ENCODE peak calls at places on chromosomes 16 and 17, in seven cellular contexts. One of them, this sample, is unnamed.

GRCh38 chr17:50184057-50184456 is 17.4 kb downstream of the COL1A1 start:
- DNase-seq in NCI-H446 treated with DMSO at 0.1 percent for 48 hours: no peak
- DNase-seq in MV-4-11: no peak
- DNase-seq in T-helper 9 cell: no peak
- DNase-seq in NAMALWA: peak
- DNase-seq in H54: no peak
- DNase-seq in T1000: no peak
- DNase-seq in this sample: peak

GRCh38 chr17:77528516-77529327 is 388.0 kb downstream of the SEC14L1 start:
- DNase-seq in NCI-H446 treated with DMSO at 0.1 percent for 48 hours: peak
- DNase-seq in MV-4-11: no peak
- DNase-seq in T-helper 9 cell: no peak
- DNase-seq in NAMALWA: no peak
- DNase-seq in H54: no peak
- DNase-seq in T1000: no peak
- DNase-seq in this sample: no peak

GRCh38 chr17:43803758-43804157 is 23.5 kb downstream of the CFAP97D1 start:
- DNase-seq in NCI-H446 treated with DMSO at 0.1 percent for 48 hours: no peak
- DNase-seq in MV-4-11: no peak
- DNase-seq in T-helper 9 cell: no peak
- DNase-seq in NAMALWA: peak
- DNase-seq in H54: no peak
- DNase-seq in T1000: no peak
- DNase-seq in this sample: no peak

GRCh38 chr17:71461504-71462197 is 659.2 kb upstream of the SOX9 start:
- DNase-seq in NCI-H446 treated with DMSO at 0.1 percent for 48 hours: no peak
- DNase-seq in MV-4-11: no peak
- DNase-seq in T-helper 9 cell: no peak
- DNase-seq in NAMALWA: no peak
- DNase-seq in H54: no peak
- DNase-seq in T1000: no peak
- DNase-seq in this sample: no peak

GRCh38 chr17:73976676-73977521 is 226.6 kb upstream of the RPL38 start:
- DNase-seq in NCI-H446 treated with DMSO at 0.1 percent for 48 hours: peak
- DNase-seq in MV-4-11: no peak
- DNase-seq in T-helper 9 cell: no peak
- DNase-seq in NAMALWA: no peak
- DNase-seq in H54: no peak
- DNase-seq in T1000: no peak
- DNase-seq in this sample: no peak

GRCh38 chr17:15273141-15273793 is 8.1 kb upstream of the PMP22 start:
- DNase-seq in NCI-H446 treated with DMSO at 0.1 percent for 48 hours: no peak
- DNase-seq in MV-4-11: peak
- DNase-seq in T-helper 9 cell: no peak
- DNase-seq in NAMALWA: no peak
- DNase-seq in H54: peak
- DNase-seq in T1000: peak
- DNase-seq in this sample: no peak

GRCh38 chr17:31428512-31428911 is 37.0 kb downstream of the RAB11FIP4 start:
- DNase-seq in NCI-H446 treated with DMSO at 0.1 percent for 48 hours: no peak
- DNase-seq in MV-4-11: no peak
- DNase-seq in T-helper 9 cell: no peak
- DNase-seq in NAMALWA: no peak
- DNase-seq in H54: no peak
- DNase-seq in T1000: no peak
- DNase-seq in this sample: no peak

GRCh38 chr17:81349397-81350319 is 45.6 kb upstream of the BAHCC1 start:
- DNase-seq in NCI-H446 treated with DMSO at 0.1 percent for 48 hours: peak
- DNase-seq in MV-4-11: peak
- DNase-seq in T-helper 9 cell: no peak
- DNase-seq in NAMALWA: no peak
- DNase-seq in H54: no peak
- DNase-seq in T1000: peak
- DNase-seq in this sample: peak

GRCh38 chr16:60605176-60605575 is 1431.1 kb downstream of the CDH8 start:
- DNase-seq in NCI-H446 treated with DMSO at 0.1 percent for 48 hours: no peak
- DNase-seq in MV-4-11: no peak
- DNase-seq in T-helper 9 cell: no peak
- DNase-seq in NAMALWA: no peak
- DNase-seq in H54: no peak
- DNase-seq in T1000: no peak
- DNase-seq in this sample: no peak

GRCh38 chr16:56203052-56203451 is 11.8 kb downstream of the GNAO1 start:
- DNase-seq in NCI-H446 treated with DMSO at 0.1 percent for 48 hours: no peak
- DNase-seq in MV-4-11: peak
- DNase-seq in T-helper 9 cell: peak
- DNase-seq in NAMALWA: peak
- DNase-seq in H54: peak
- DNase-seq in T1000: no peak
- DNase-seq in this sample: peak

GRCh38 chr16:79651363-79651762 is 50.8 kb upstream of the MAF start:
- DNase-seq in NCI-H446 treated with DMSO at 0.1 percent for 48 hours: no peak
- DNase-seq in MV-4-11: no peak
- DNase-seq in T-helper 9 cell: no peak
- DNase-seq in NAMALWA: no peak
- DNase-seq in H54: no peak
- DNase-seq in T1000: no peak
- DNase-seq in this sample: no peak

GRCh38 chr16:56610017-56610608 is 1.7 kb downstream of the MT2A start:
- DNase-seq in NCI-H446 treated with DMSO at 0.1 percent for 48 hours: no peak
- DNase-seq in MV-4-11: peak
- DNase-seq in T-helper 9 cell: peak
- DNase-seq in NAMALWA: peak
- DNase-seq in H54: no peak
- DNase-seq in T1000: no peak
- DNase-seq in this sample: peak

GRCh38 chr16:58464916-58465731 is 34.8 kb upstream of the NDRG4 start:
- DNase-seq in NCI-H446 treated with DMSO at 0.1 percent for 48 hours: no peak
- DNase-seq in MV-4-11: no peak
- DNase-seq in T-helper 9 cell: no peak
- DNase-seq in NAMALWA: no peak
- DNase-seq in H54: no peak
- DNase-seq in T1000: no peak
- DNase-seq in this sample: no peak

GRCh38 chr16:82509636-82510035 is 117.1 kb upstream of the CDH13 start:
- DNase-seq in NCI-H446 treated with DMSO at 0.1 percent for 48 hours: no peak
- DNase-seq in MV-4-11: no peak
- DNase-seq in T-helper 9 cell: no peak
- DNase-seq in NAMALWA: no peak
- DNase-seq in H54: no peak
- DNase-seq in T1000: no peak
- DNase-seq in this sample: no peak

GRCh38 chr17:61294777-61295176 is 104.9 kb upstream of the TBX2 start:
- DNase-seq in NCI-H446 treated with DMSO at 0.1 percent for 48 hours: no peak
- DNase-seq in MV-4-11: no peak
- DNase-seq in T-helper 9 cell: no peak
- DNase-seq in NAMALWA: no peak
- DNase-seq in H54: peak
- DNase-seq in T1000: peak
- DNase-seq in this sample: no peak

GRCh38 chr16:50742521-50743150 is 750 bp downstream of the CYLD start:
- DNase-seq in NCI-H446 treated with DMSO at 0.1 percent for 48 hours: no peak
- DNase-seq in MV-4-11: peak
- DNase-seq in T-helper 9 cell: peak
- DNase-seq in NAMALWA: peak
- DNase-seq in H54: peak
- DNase-seq in T1000: no peak
- DNase-seq in this sample: peak

GRCh38 chr17:19935169-19935568 is 42.5 kb downstream of the AKAP10 start:
- DNase-seq in NCI-H446 treated with DMSO at 0.1 percent for 48 hours: no peak
- DNase-seq in MV-4-11: no peak
- DNase-seq in T-helper 9 cell: no peak
- DNase-seq in NAMALWA: no peak
- DNase-seq in H54: no peak
- DNase-seq in T1000: no peak
- DNase-seq in this sample: no peak

GRCh38 chr16:21710938-21711337 is 47.2 kb downstream of the OTOA start:
- DNase-seq in NCI-H446 treated with DMSO at 0.1 percent for 48 hours: no peak
- DNase-seq in MV-4-11: no peak
- DNase-seq in T-helper 9 cell: no peak
- DNase-seq in NAMALWA: no peak
- DNase-seq in H54: no peak
- DNase-seq in T1000: no peak
- DNase-seq in this sample: no peak

GRCh38 chr17:79812969-79813825 is 16.3 kb upstream of the CBX8 start:
- DNase-seq in NCI-H446 treated with DMSO at 0.1 percent for 48 hours: no peak
- DNase-seq in MV-4-11: no peak
- DNase-seq in T-helper 9 cell: no peak
- DNase-seq in NAMALWA: no peak
- DNase-seq in H54: peak
- DNase-seq in T1000: no peak
- DNase-seq in this sample: no peak

GRCh38 chr17:82985973-82986372 is 93.4 kb upstream of the METRNL start:
- DNase-seq in NCI-H446 treated with DMSO at 0.1 percent for 48 hours: no peak
- DNase-seq in MV-4-11: peak
- DNase-seq in T-helper 9 cell: peak
- DNase-seq in NAMALWA: no peak
- DNase-seq in H54: no peak
- DNase-seq in T1000: no peak
- DNase-seq in this sample: no peak

GRCh38 chr16:47018223-47018891 is 44.9 kb upstream of the DNAJA2 start:
- DNase-seq in NCI-H446 treated with DMSO at 0.1 percent for 48 hours: no peak
- DNase-seq in MV-4-11: peak
- DNase-seq in T-helper 9 cell: peak
- DNase-seq in NAMALWA: peak
- DNase-seq in H54: peak
- DNase-seq in T1000: no peak
- DNase-seq in this sample: peak

GRCh38 chr16:15652293-15653001 is 2.4 kb downstream of the NDE1 start:
- DNase-seq in NCI-H446 treated with DMSO at 0.1 percent for 48 hours: no peak
- DNase-seq in MV-4-11: no peak
- DNase-seq in T-helper 9 cell: no peak
- DNase-seq in NAMALWA: no peak
- DNase-seq in H54: no peak
- DNase-seq in T1000: no peak
- DNase-seq in this sample: no peak

GRCh38 chr17:43034623-43035293 is 9.7 kb downstream of the RND2 start:
- DNase-seq in NCI-H446 treated with DMSO at 0.1 percent for 48 hours: no peak
- DNase-seq in MV-4-11: no peak
- DNase-seq in T-helper 9 cell: no peak
- DNase-seq in NAMALWA: no peak
- DNase-seq in H54: no peak
- DNase-seq in T1000: no peak
- DNase-seq in this sample: no peak

GRCh38 chr17:27919120-27919519 is 26.0 kb upstream of the LYRM9 start:
- DNase-seq in NCI-H446 treated with DMSO at 0.1 percent for 48 hours: no peak
- DNase-seq in MV-4-11: no peak
- DNase-seq in T-helper 9 cell: no peak
- DNase-seq in NAMALWA: no peak
- DNase-seq in H54: no peak
- DNase-seq in T1000: no peak
- DNase-seq in this sample: no peak

GRCh38 chr16:64409762-64410161 is 712.1 kb downstream of the CDH11 start:
- DNase-seq in NCI-H446 treated with DMSO at 0.1 percent for 48 hours: no peak
- DNase-seq in MV-4-11: no peak
- DNase-seq in T-helper 9 cell: no peak
- DNase-seq in NAMALWA: no peak
- DNase-seq in H54: no peak
- DNase-seq in T1000: no peak
- DNase-seq in this sample: no peak

GRCh38 chr16:11757671-11758545 is 15.3 kb upstream of the TXNDC11 start:
- DNase-seq in NCI-H446 treated with DMSO at 0.1 percent for 48 hours: no peak
- DNase-seq in MV-4-11: no peak
- DNase-seq in T-helper 9 cell: no peak
- DNase-seq in NAMALWA: no peak
- DNase-seq in H54: no peak
- DNase-seq in T1000: no peak
- DNase-seq in this sample: no peak

GRCh38 chr16:86448306-86448705 is 62.0 kb upstream of the FOXF1 start:
- DNase-seq in NCI-H446 treated with DMSO at 0.1 percent for 48 hours: no peak
- DNase-seq in MV-4-11: peak
- DNase-seq in T-helper 9 cell: no peak
- DNase-seq in NAMALWA: no peak
- DNase-seq in H54: no peak
- DNase-seq in T1000: no peak
- DNase-seq in this sample: peak

GRCh38 chr17:39623356-39623950 is 3.3 kb upstream of the PPP1R1B start:
- DNase-seq in NCI-H446 treated with DMSO at 0.1 percent for 48 hours: peak
- DNase-seq in MV-4-11: peak
- DNase-seq in T-helper 9 cell: peak
- DNase-seq in NAMALWA: peak
- DNase-seq in H54: peak
- DNase-seq in T1000: peak
- DNase-seq in this sample: peak